ENCODE peak calls at places on chromosomes 5 and 9, in five cellular contexts. J, F, P, C and K are unnamed samples.

GRCh38 chr5:59923465-59923864 is 29.9 kb upstream of the PDE4D start:
- DNase-seq in J (peak; percentile 20), F (no peak), P (no peak), C (no peak), K (peak; percentile 29)

GRCh38 chr9:39108145-39108544 is 179.8 kb downstream of the CNTNAP3 start:
- DNase-seq in J (no peak), F (no peak), P (no peak), C (no peak), K (no peak)

GRCh38 chr5:132540764-132541163 is 2.6 kb downstream of the IL5 start:
- DNase-seq in J (no peak), F (no peak), P (no peak), C (no peak), K (no peak)

GRCh38 chr5:172180936-172181335 is 7.1 kb downstream of the STK10 start:
- DNase-seq in J (no peak), F (no peak), P (no peak), C (peak; percentile 78), K (no peak)

GRCh38 chr9:81389569-81389993 is 299.8 kb downstream of the TLE1 start:
- DNase-seq in J (peak; percentile 98), F (peak; percentile 11), P (peak; percentile 74), C (no peak), K (peak; percentile 0)

GRCh38 chr5:141713616-141714309 is 31.7 kb upstream of the ARAP3 start:
- DNase-seq in J (no peak), F (no peak), P (no peak), C (no peak), K (no peak)

GRCh38 chr5:149439899-149440655 is 61.0 kb upstream of the IL17B start:
- DNase-seq in J (no peak), F (peak; percentile 85), P (no peak), C (no peak), K (peak; percentile 94)

GRCh38 chr9:87725900-87726709 is at the start of gene CTSL:
- DNase-seq in J (peak; percentile 72), F (peak; percentile 89), P (peak; percentile 98), C (peak; percentile 54), K (peak; percentile 85)

GRCh38 chr9:136901516-136902258 is 15.4 kb downstream of the TRAF2 start:
- DNase-seq in J (peak; percentile 12), F (peak; percentile 79), P (no peak), C (peak; percentile 55), K (peak; percentile 80)

GRCh38 chr9:125444166-125444565 is 182.5 kb downstream of the GAPVD1 start:
- DNase-seq in J (no peak), F (no peak), P (no peak), C (no peak), K (no peak)

GRCh38 chr9:101508203-101508602 is 25.4 kb upstream of the RNF20 start:
- DNase-seq in J (no peak), F (no peak), P (no peak), C (no peak), K (no peak)

GRCh38 chr9:8268881-8269280 is 469.3 kb upstream of the DMAC1 start:
- DNase-seq in J (no peak), F (no peak), P (no peak), C (no peak), K (no peak)

GRCh38 chr5:75818661-75819060 is 101.4 kb upstream of the POC5 start:
- DNase-seq in J (no peak), F (no peak), P (no peak), C (no peak), K (no peak)

GRCh38 chr9:78298046-78298511 is 1.2 kb downstream of the PSAT1 start:
- DNase-seq in J (no peak), F (no peak), P (no peak), C (no peak), K (peak; percentile 11)
- H3K36me3 ChIP-seq in J (no peaks in the 10 kb centered on the region), F (no peaks in the 10 kb centered on the region), P (no peaks in the 10 kb centered on the region), C (no peaks in the 10 kb centered on the region), K (no peaks in the 10 kb centered on the region)

DNA sequence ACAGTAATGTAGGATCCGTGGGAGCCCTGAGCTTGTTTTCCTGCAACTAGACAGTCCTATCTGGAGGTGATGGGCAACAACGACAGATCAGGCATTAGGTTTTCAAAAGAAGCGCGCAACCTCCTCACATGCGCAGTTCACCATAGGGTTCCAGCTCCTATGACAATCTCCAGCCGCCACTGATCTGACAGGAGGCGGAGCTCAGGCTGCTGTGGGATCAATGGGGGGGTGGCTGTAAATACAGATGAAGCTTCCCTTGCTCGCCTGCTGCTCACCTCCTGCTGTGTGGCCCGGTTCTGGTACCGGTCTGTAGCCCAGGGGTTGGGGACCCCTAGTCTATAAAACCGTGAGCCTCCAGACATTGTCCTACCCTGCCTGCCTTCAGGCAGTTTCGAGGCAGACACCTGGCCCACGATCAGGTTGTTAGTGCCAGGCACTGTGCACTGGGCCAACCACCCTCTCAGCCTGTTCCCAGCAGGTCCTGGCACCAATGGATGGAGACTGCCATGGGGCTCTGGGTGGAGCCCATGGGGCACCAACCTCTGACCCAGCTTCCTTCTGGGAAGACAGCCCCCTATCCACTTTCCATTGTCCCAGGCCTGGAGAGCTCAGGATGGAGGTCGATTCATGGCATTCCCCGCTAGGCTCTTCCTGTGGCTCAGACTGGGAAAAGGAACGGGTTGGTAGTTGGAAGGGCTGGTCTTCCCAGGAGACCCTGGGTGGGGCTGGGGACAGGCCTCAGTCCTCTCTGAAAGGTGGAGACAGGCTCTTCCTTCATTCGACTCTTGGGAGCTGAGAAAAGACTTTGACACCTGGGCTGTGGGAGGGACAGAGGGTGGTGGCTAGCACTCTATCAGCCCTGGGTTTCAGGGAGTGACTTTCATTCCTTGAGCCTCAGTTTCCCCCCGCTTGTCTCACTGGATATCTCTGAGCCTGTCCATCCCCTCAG is 1.7 kb downstream of the ENDOG start:
- DNase-seq in J (no peak), F (peak; percentile 47), P (peak; percentile 91), C (no peak), K (peak; percentile 63)
- H3K36me3 ChIP-seq in J (peaks cover 40% of the 10 kb centered on the region), F (no peaks in the 10 kb centered on the region), P (peaks cover 20% of the 10 kb centered on the region), C (peaks cover 3% of the 10 kb centered on the region), K (peaks cover 15% of the 10 kb centered on the region)

GRCh38 chr9:128166169-128166568 is 6.1 kb downstream of the BBLN start:
- DNase-seq in J (no peak), F (no peak), P (no peak), C (no peak), K (no peak)
- H3K36me3 ChIP-seq in J (peaks cover 70% of the 10 kb centered on the region), F (peaks cover 41% of the 10 kb centered on the region), P (peaks cover 65% of the 10 kb centered on the region), C (peaks cover 5% of the 10 kb centered on the region), K (peaks cover 17% of the 10 kb centered on the region)

GRCh38 chr9:96383165-96383939 is at the start of gene SLC35D2:
- DNase-seq in J (peak; percentile 16), F (peak; percentile 87), P (peak; percentile 75), C (peak; percentile 14), K (peak; percentile 92)

GRCh38 chr9:96391021-96391765 is 7.7 kb upstream of the SLC35D2 start:
- DNase-seq in J (no peak), F (peak; percentile 74), P (peak; percentile 60), C (no peak), K (peak; percentile 94)

GRCh38 chr9:96392263-96392662 is 8.8 kb upstream of the SLC35D2 start:
- DNase-seq in J (no peak), F (no peak), P (peak; percentile 29), C (no peak), K (no peak)

GRCh38 chr9:96386157-96386556 is 2.6 kb upstream of the SLC35D2 start:
- DNase-seq in J (no peak), F (no peak), P (no peak), C (no peak), K (no peak)

GRCh38 chr9:96388144-96388543 is 4.6 kb upstream of the SLC35D2 start:
- DNase-seq in J (no peak), F (no peak), P (no peak), C (no peak), K (no peak)
- H3K36me3 ChIP-seq in J (no peaks in the 10 kb centered on the region), F (no peaks in the 10 kb centered on the region), P (no peaks in the 10 kb centered on the region), C (no peaks in the 10 kb centered on the region), K (peaks cover 2% of the 10 kb centered on the region)

GRCh38 chr5:157521704-157522029 is 53.9 kb downstream of the ADAM19 start:
- DNase-seq in J (no peak), F (no peak), P (no peak), C (no peak), K (no peak)

GRCh38 chr5:157519579-157520253 is 55.9 kb downstream of the ADAM19 start:
- DNase-seq in J (no peak), F (peak; percentile 37), P (no peak), C (no peak), K (no peak)

GRCh38 chr5:157523976-157524375 is 51.6 kb downstream of the ADAM19 start:
- DNase-seq in J (no peak), F (no peak), P (no peak), C (no peak), K (no peak)

GRCh38 chr5:157518963-157519362 is 56.6 kb downstream of the ADAM19 start:
- DNase-seq in J (no peak), F (no peak), P (no peak), C (no peak), K (no peak)

GRCh38 chr5:157520911-157521703 is 54.5 kb downstream of the ADAM19 start:
- DNase-seq in J (no peak), F (peak; percentile 44), P (no peak), C (no peak), K (no peak)
- H3K36me3 ChIP-seq in J (peaks cover 60% of the 10 kb centered on the region), F (no peaks in the 10 kb centered on the region), P (peaks cover 14% of the 10 kb centered on the region), C (no peaks in the 10 kb centered on the region), K (no peaks in the 10 kb centered on the region)